ENCODE peak calls at places on chromosome X, in six cellular contexts. Q is CD4-positive, alpha-beta T cell; D is heart right ventricle; O is fibroblast of lung; Y is cardiac muscle cell; V is CD8-positive, alpha-beta memory T cell. M is an unnamed sample.

GRCh38 chrX:115560978-115561604 is at the start of gene PLS3:
- DNase-seq in Y (peak), V (no peak), Q (no peak), D (peak), O (peak), M (peak)

GRCh38 chrX:47351706-47352105 is 18.7 kb upstream of the ZNF157 start:
- DNase-seq in Y (peak), O (peak), Q (no peak), V (no peak), D (no peak), M (no peak)

GRCh38 chrX:68133181-68133580 is 300.1 kb downstream of the OPHN1 start:
- DNase-seq in Q (no peak), O (no peak), V (no peak), Y (no peak), D (no peak), M (no peak)

GRCh38 chrX:4671344-4671743 is 957.9 kb upstream of the PRKX start:
- DNase-seq in D (no peak), O (no peak), Q (no peak), Y (no peak), V (no peak), M (no peak)

GRCh38 chrX:68714856-68715255 is 67.4 kb downstream of the STARD8 start:
- DNase-seq in V (no peak), Y (no peak), D (no peak), Q (no peak), O (no peak), M (no peak)

GRCh38 chrX:1416327-1416784 is 24.4 kb upstream of the SLC25A6 start:
- DNase-seq in Q (no peak), V (no peak), O (no peak), D (no peak), Y (no peak), M (no peak)

GRCh38 chrX:23503835-23504539 is 163.3 kb upstream of the PRDX4 start:
- DNase-seq in Q (no peak), O (peak), Y (peak), D (peak), V (no peak), M (no peak)

GRCh38 chrX:150546711-150547153 is 21.7 kb upstream of the MTM1 start:
- DNase-seq in Y (no peak), V (peak), O (peak), Q (no peak), D (no peak), M (no peak)

GRCh38 chrX:72120798-72121197 is 10.9 kb downstream of the RTL5 start:
- DNase-seq in D (no peak), Y (no peak), V (no peak), O (no peak), Q (no peak), M (no peak)

GRCh38 chrX:69133561-69134542 is 31.4 kb downstream of the PJA1 start:
- DNase-seq in V (no peak), Y (peak), Q (no peak), D (no peak), O (peak), M (peak)

GRCh38 chrX:53265771-53266170 is 15.6 kb downstream of the IQSEC2 start:
- DNase-seq in V (no peak), Y (peak), D (no peak), O (peak), Q (no peak), M (no peak)

GRCh38 chrX:139559383-139560042 is 29.0 kb downstream of the F9 start:
- DNase-seq in O (peak), Q (no peak), Y (peak), V (no peak), D (no peak), M (no peak)

GRCh38 chrX:101774340-101774739 is 114.7 kb upstream of the ARMCX2 start:
- DNase-seq in Q (no peak), O (no peak), Y (no peak), V (no peak), D (no peak), M (no peak)

GRCh38 chrX:55357236-55357635 is 92.5 kb upstream of the PAGE3 start:
- DNase-seq in D (no peak), Q (no peak), V (no peak), O (no peak), Y (no peak), M (no peak)

GRCh38 chrX:34341258-34341657 is 209.1 kb upstream of the FAM47A start:
- DNase-seq in Q (no peak), O (no peak), D (no peak), Y (no peak), V (no peak), M (no peak)

GRCh38 chrX:123731987-123732678 is 719 bp downstream of the THOC2 start:
- DNase-seq in V (no peak), D (no peak), Y (peak), O (peak), Q (no peak), M (no peak)

GRCh38 chrX:53686151-53686885 is at the start of gene HUWE1:
- DNase-seq in O (peak), V (peak), Y (peak), Q (peak), D (peak), M (peak)

GRCh38 chrX:48957477-48957826 is at the start of gene OTUD5:
- DNase-seq in V (peak), D (peak), Q (peak), O (no peak), Y (no peak), M (peak)

GRCh38 chrX:150508461-150509367 is 59.7 kb upstream of the MTM1 start:
- DNase-seq in O (peak), V (no peak), D (peak), Q (no peak), Y (peak), M (peak)

GRCh38 chrX:136028383-136028984 is 43.2 kb downstream of the SLC9A6 start:
- DNase-seq in V (no peak), Y (peak), D (no peak), Q (no peak), O (peak), M (no peak)

GRCh38 chrX:17741123-17741511 is 3.8 kb downstream of the SCML1 start:
- DNase-seq in D (no peak), O (no peak), V (no peak), Y (no peak), Q (no peak), M (no peak)

GRCh38 chrX:71111141-71111843 is at the start of gene IL2RG:
- DNase-seq in V (peak), Q (peak), D (no peak), Y (no peak), O (no peak), M (no peak)

GRCh38 chrX:134171661-134172587 is 65.1 kb upstream of the CCDC160 start:
- DNase-seq in D (peak), Y (peak), Q (no peak), O (peak), V (no peak), M (peak)

GRCh38 chrX:11557120-11557519 is 108.6 kb downstream of the ARHGAP6 start:
- DNase-seq in V (no peak), Q (no peak), O (peak), D (no peak), Y (peak), M (no peak)

GRCh38 chrX:134544614-134545255 is 84.8 kb downstream of the HPRT1 start:
- DNase-seq in Q (no peak), D (no peak), O (no peak), Y (peak), V (no peak), M (no peak)

GRCh38 chrX:114584983-114585842 is 1.3 kb downstream of the HTR2C start:
- DNase-seq in O (no peak), Y (no peak), Q (no peak), V (no peak), D (no peak), M (no peak)

GRCh38 chrX:134570899-134571298 is 87.4 kb downstream of the PLAC1 start:
- DNase-seq in O (no peak), D (no peak), Y (no peak), Q (no peak), V (no peak), M (no peak)

GRCh38 chrX:29090811-29091210 is 503.6 kb downstream of the IL1RAPL1 start:
- DNase-seq in V (no peak), O (peak), D (no peak), Y (peak), Q (no peak), M (no peak)

GRCh38 chrX:12469296-12469695 is 321.9 kb upstream of the PRPS2 start:
- DNase-seq in Y (no peak), O (no peak), Q (no peak), D (no peak), V (no peak), M (no peak)

GRCh38 chrX:121569609-121570008 is 522.2 kb downstream of the GLUD2 start:
- DNase-seq in Q (no peak), D (no peak), Y (no peak), O (no peak), V (no peak), M (no peak)

GRCh38 chrX:63686878-63687714 is 97.9 kb downstream of the ARHGEF9 start:
- DNase-seq in V (no peak), Q (no peak), D (no peak), O (peak), Y (peak), M (no peak)

GRCh38 chrX:139770366-139770765 is 62.4 kb upstream of the MCF2 start:
- DNase-seq in Q (no peak), V (no peak), Y (no peak), O (no peak), D (no peak), M (no peak)

GRCh38 chrX:32851556-32851955 is 359.8 kb downstream of the DMD start:
- DNase-seq in Q (no peak), V (no peak), Y (no peak), O (no peak), D (no peak), M (no peak)

GRCh38 chrX:20128678-20129077 is 12.0 kb upstream of the MAP7D2 start:
- DNase-seq in V (no peak), Q (no peak), D (no peak), O (peak), Y (no peak), M (no peak)

GRCh38 chrX:42128587-42128986 is 205.2 kb upstream of the CASK start:
- DNase-seq in D (no peak), Q (no peak), Y (no peak), V (no peak), O (no peak), M (no peak)

GRCh38 chrX:42128020-42128419 is 204.7 kb upstream of the CASK start:
- DNase-seq in Q (no peak), Y (no peak), O (no peak), D (no peak), V (no peak), M (no peak)

GRCh38 chrX:42129022-42129421 is 205.7 kb upstream of the CASK start:
- DNase-seq in D (no peak), Y (no peak), Q (no peak), O (no peak), V (no peak), M (no peak)

GRCh38 chrX:42127563-42127962 is 204.2 kb upstream of the CASK start:
- DNase-seq in O (no peak), D (no peak), Y (no peak), Q (no peak), V (no peak), M (no peak)

GRCh38 chrX:42129541-42129940 is 206.2 kb upstream of the CASK start:
- DNase-seq in Q (no peak), V (no peak), O (no peak), Y (no peak), D (no peak), M (no peak)
- H3K27ac ChIP-seq in Q (no peak), V (no peak), O (no peak), Y (no peak), D (no peak), M (no peak)

GRCh38 chrX:73213734-73214133 is 917 bp downstream of the NAP1L2 start:
- DNase-seq in Y (no peak), O (no peak), Q (no peak), V (no peak), D (no peak), M (no peak)
- H3K27ac ChIP-seq in Y (no peak), O (no peak), Q (no peak), V (peak), D (peak), M (no peak)

GRCh38 chrX:9368262-9368661 is 96.6 kb upstream of the TBL1X start:
- DNase-seq in V (no peak), Y (no peak), O (no peak), Q (no peak), D (no peak), M (no peak)
- H3K27ac ChIP-seq in V (no peak), Y (no peak), O (no peak), Q (no peak), D (no peak), M (no peak)

GRCh38 chrX:119574394-119575266 is at the start of gene UBE2A:
- DNase-seq in V (peak), Y (peak), D (peak), O (peak), Q (peak), M (peak)

GRCh38 chrX:119583431-119584059 is 9.2 kb downstream of the UBE2A start:
- DNase-seq in Y (no peak), O (no peak), Q (no peak), V (no peak), D (no peak), M (no peak)

GRCh38 chrX:119573840-119574393 is 446 bp upstream of the UBE2A start:
- DNase-seq in O (no peak), Y (peak), D (peak), V (no peak), Q (no peak), M (no peak)

GRCh38 chrX:119579414-119579813 is 5.1 kb downstream of the UBE2A start:
- DNase-seq in D (no peak), Y (no peak), Q (no peak), V (no peak), O (no peak), M (no peak)
- H3K27ac ChIP-seq in D (no peak), Y (no peak), Q (no peak), V (no peak), O (no peak), M (no peak)

GRCh38 chrX:154307207-154307606 is 11.6 kb downstream of the TKTL1 start:
- DNase-seq in Q (no peak), D (no peak), O (no peak), V (no peak), Y (peak), M (no peak)
- H3K27ac ChIP-seq in Q (no peak), D (no peak), O (no peak), V (no peak), Y (no peak), M (no peak)

GRCh38 chrX:129600981-129601424 is 53.8 kb downstream of the APLN start:
- DNase-seq in V (no peak), O (peak), D (no peak), Q (no peak), Y (peak), M (no peak)
- H3K27ac ChIP-seq in V (no peak), O (no peak), D (no peak), Q (no peak), Y (no peak), M (peak)

GRCh38 chrX:45134303-45134702 is 66.4 kb downstream of the DIPK2B start:
- DNase-seq in Y (peak), O (no peak), Q (no peak), D (peak), V (no peak), M (peak)

GRCh38 chrX:45134775-45135174 is 65.9 kb downstream of the DIPK2B start:
- DNase-seq in Y (peak), V (no peak), Q (no peak), O (no peak), D (no peak), M (no peak)

GRCh38 chrX:45129055-45129454 is 71.6 kb downstream of the DIPK2B start:
- DNase-seq in D (no peak), O (no peak), Q (no peak), V (no peak), Y (no peak), M (no peak)

GRCh38 chrX:45135616-45136015 is 65.1 kb downstream of the DIPK2B start:
- DNase-seq in Q (no peak), D (no peak), Y (no peak), O (no peak), V (no peak), M (no peak)

DNA sequence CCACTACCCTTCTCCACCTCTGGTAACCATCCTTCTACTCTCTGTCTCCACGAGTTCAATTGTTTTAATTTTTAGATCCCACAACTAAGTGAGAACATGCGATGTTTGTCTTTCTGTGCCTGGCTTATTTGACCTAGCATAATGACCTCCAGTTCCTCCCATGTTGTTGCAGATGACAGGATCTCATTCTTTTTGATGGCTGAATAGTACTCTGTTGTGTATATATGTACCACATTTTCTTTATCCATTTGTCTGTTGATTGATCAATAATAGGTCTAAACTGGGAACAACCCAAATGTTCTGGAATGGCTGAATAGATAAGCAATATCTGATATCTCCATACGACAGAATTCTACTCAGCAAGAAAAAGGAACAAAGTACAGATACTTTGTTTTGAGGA is 67.2 kb downstream of the DIPK2B start:
- DNase-seq in O (no peak), Y (no peak), D (no peak), V (no peak), Q (no peak), M (no peak)
- H3K27ac ChIP-seq in O (no peak), Y (no peak), D (peak), V (no peak), Q (no peak), M (peak)

DNA sequence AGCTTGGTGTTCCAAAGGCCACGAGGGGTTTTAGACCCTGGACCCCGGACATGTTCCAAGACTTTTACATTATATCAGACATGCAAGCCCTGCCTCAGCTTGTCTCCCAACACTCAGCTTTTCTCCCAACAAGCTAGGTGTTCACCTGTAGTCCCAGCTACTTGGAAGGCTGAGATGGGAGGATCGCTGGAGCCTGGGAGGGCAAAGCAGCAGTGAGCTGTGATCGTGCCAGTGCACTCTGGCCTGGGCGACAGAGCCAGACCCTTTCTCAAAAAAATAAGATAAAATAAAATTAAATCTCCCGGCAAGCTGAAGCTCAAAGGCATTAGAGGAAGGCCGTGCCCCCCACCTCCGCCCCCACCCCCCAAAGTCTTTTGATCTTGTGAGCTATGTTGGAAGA is 13.7 kb downstream of the CTAG1A start:
- DNase-seq in D (no peak), Q (no peak), V (no peak), Y (no peak), O (no peak), M (no peak)
- H3K27ac ChIP-seq in D (no peak), Q (no peak), V (no peak), Y (no peak), O (no peak), M (no peak)

DNA sequence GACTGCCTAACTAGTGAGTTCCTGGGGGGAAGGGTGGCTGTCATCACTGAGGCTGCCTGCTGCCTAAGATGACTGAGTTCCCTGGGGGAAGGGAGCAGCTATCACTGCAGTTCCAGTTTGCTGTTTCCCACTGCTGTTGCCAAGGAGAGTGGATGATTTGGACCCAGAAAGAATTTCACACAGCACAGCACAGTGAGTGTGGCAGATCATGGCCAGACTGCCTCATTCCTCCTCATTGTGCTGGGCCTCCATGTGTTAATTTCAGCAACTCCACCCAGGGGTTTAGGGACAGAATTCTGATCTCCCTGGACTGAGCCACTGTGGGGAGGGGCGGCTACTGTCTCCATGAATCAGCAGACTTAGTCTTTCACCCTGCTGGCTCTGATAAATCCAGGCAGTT is 125.0 kb downstream of the TEX13C start:
- DNase-seq in O (no peak), D (no peak), Q (no peak), V (no peak), Y (no peak), M (no peak)
- H3K27ac ChIP-seq in O (no peak), D (no peak), Q (no peak), V (no peak), Y (no peak), M (no peak)

DNA sequence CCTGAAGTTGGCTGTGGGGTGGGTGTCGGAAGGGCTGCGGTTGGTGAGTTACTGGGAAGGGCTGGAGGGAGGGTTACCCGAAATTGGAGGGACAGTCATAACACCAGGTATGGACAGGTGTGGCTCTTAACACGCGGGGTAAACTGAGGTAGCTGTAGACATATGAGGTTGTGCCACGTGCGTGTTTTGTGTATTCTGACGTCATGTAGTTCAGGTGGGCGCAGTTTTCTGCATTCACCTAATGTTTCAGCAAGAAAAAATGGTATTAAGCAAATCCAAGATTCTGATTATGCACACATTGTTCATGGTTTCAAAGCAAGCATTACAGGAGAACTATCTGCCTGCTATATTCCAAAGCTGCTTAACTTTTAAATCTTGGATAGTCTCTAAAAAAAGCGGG is 83.5 kb upstream of the GPM6B start:
- DNase-seq in O (no peak), Y (no peak), V (no peak), D (no peak), Q (no peak), M (no peak)
- H3K27ac ChIP-seq in O (no peak), Y (no peak), V (no peak), D (no peak), Q (no peak), M (peak)

M was measured in substantia nigra.